ENCODE peak calls at places on chromosome 2, in ten cellular contexts. T is gastrocnemius medialis, R is psoas muscle, D is right lobe of liver, Z is sigmoid colon, J is spleen, L is GM23338, U is neural progenitor cell, F is left ventricle myocardium inferior, B is tibial nerve. X is an unnamed sample.

GRCh38 chr2:121746071-121746578 is 9.3 kb upstream of the TSN start:
- DNase-seq in T (no peak), R (no peak), D (no peak), Z (no peak), J (no peak), L (no peak), U (no peak), F (no peak), B (no peak), X (no peak)

GRCh38 chr2:55460562-55460961 is 40.9 kb upstream of the CCDC88A start:
- DNase-seq in T (no peak), R (no peak), D (no peak), Z (no peak), J (no peak), L (no peak), U (no peak), F (no peak), B (no peak), X (no peak)

GRCh38 chr2:214960677-214961076 is 151.2 kb upstream of the BARD1 start:
- DNase-seq in T (no peak), R (no peak), D (no peak), Z (no peak), J (no peak), L (peak; percentile 8), U (no peak), F (no peak), B (no peak), X (no peak)

GRCh38 chr2:9474361-9475117 is at the start of gene IAH1:
- DNase-seq in T (peak; percentile 22), R (peak; percentile 72), D (peak; percentile 75), Z (peak; percentile 81), J (peak; percentile 93), L (peak; percentile 54), U (peak; percentile 59), F (peak; percentile 73), B (no peak), X (peak; percentile 79)

GRCh38 chr2:10448646-10449480 is 736 bp upstream of the ODC1 start:
- DNase-seq in T (peak; percentile 87), R (peak; percentile 90), D (peak; percentile 96), Z (peak; percentile 76), J (peak; percentile 98), L (peak; percentile 91), U (peak; percentile 96), F (peak; percentile 88), B (peak; percentile 77), X (peak; percentile 86)

GRCh38 chr2:9285385-9285784 is 78.8 kb downstream of the ASAP2 start:
- DNase-seq in T (no peak), R (no peak), D (no peak), Z (no peak), J (no peak), L (no peak), U (no peak), F (no peak), B (no peak), X (no peak)

GRCh38 chr2:151056870-151057269 is 204.8 kb downstream of the RBM43 start:
- DNase-seq in T (no peak), R (no peak), D (no peak), Z (no peak), J (no peak), L (no peak), U (no peak), F (no peak), B (no peak), X (no peak)

GRCh38 chr2:225735844-225736243 is 336.3 kb downstream of the NYAP2 start:
- DNase-seq in T (no peak), R (no peak), D (no peak), Z (no peak), J (no peak), L (no peak), U (no peak), F (no peak), B (no peak), X (no peak)

GRCh38 chr2:43222472-43223146 is 3.8 kb downstream of the ZFP36L2 start:
- DNase-seq in T (no peak), R (no peak), D (no peak), Z (no peak), J (peak; percentile 45), L (no peak), U (no peak), F (no peak), B (peak; percentile 34), X (no peak)

GRCh38 chr2:43220982-43221659 is 5.3 kb downstream of the ZFP36L2 start:
- DNase-seq in T (no peak), R (peak; percentile 75), D (no peak), Z (peak; percentile 92), J (peak; percentile 89), L (peak; percentile 76), U (peak; percentile 83), F (peak; percentile 78), B (peak; percentile 55), X (peak; percentile 71)

GRCh38 chr2:43223412-43224040 is 2.9 kb downstream of the ZFP36L2 start:
- DNase-seq in T (no peak), R (no peak), D (no peak), Z (no peak), J (peak; percentile 24), L (no peak), U (no peak), F (no peak), B (no peak), X (no peak)

GRCh38 chr2:43220229-43220981 is 6.0 kb downstream of the ZFP36L2 start:
- DNase-seq in T (no peak), R (no peak), D (no peak), Z (no peak), J (peak; percentile 23), L (no peak), U (no peak), F (no peak), B (peak; percentile 20), X (peak; percentile 71)

DNA sequence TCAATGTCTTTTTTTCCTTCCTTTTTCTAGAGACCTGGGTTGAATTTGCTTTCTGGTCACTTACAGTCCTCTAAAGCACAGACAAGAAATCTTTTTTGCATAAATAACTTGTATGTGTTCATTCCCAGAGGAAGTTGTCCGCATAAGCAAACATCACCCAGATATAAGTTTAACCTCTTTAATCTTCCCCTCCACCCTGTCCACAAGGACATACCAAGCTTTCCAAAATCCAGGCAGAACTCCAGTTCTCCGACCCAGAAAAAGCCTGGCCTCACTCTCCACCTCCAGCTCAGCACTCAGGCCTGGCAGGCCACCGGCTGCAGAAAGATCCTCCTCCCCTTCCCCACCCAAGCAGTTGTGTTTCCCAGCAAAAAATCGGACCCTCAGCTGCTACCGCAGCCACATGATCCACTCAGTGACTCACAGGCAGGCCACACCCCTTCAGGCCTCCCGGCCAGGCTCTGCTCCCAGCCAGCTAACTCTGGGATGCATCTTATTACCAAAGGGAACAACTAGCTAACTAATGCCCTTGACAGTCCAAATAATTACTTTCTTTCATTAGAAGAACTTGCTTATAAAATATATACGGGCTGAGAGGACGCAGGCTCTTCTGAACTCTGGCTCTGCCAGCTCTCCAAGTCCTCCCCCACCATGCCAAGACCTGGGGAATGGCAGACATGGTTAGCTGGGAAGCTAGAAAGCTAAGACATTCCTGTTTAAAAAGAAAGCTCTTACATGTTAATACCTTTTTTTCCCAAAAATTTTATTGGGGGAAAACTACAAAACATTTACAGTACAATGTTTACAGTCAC is 4.5 kb downstream of the ZFP36L2 start:
- DNase-seq in T (peak; percentile 89), R (peak; percentile 90), D (peak; percentile 88), Z (peak; percentile 97), J (peak; percentile 93), L (peak; percentile 94), U (peak; percentile 92), F (peak; percentile 90), B (peak; percentile 89), X (peak; percentile 91)
- H3K4me1 ChIP-seq in T (peaks cover 61% of the 10 kb centered on the region), R (peaks cover 48% of the 10 kb centered on the region), D (peaks cover 2% of the 10 kb centered on the region), Z (peaks cover 58% of the 10 kb centered on the region), J (peaks cover 35% of the 10 kb centered on the region), L (peaks cover 50% of the 10 kb centered on the region), U (peaks cover 63% of the 10 kb centered on the region), F (peaks cover 91% of the 10 kb centered on the region), B (no peaks in the 10 kb centered on the region), X (peaks cover 14% of the 10 kb centered on the region)

DNA sequence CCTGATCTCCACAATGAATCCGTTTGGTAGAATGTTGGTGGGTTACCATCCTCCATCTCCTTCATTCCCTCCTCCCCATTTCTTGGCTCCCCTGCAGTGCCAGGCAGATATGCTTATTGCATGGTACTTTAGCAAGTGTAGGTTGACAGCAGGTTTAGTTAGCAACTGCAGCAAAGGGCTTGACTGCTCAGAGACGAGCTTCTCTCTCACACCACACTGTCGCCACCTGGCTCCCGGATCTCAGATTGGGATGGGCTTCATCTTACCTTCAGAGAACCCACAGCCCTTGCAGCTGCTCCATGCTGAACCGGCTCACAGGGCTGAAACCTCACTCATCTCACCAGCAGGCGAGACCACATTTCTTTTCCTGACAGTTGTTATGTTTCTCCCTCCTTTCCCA is 88.8 kb downstream of the VWA3B start:
- DNase-seq in T (no peak), R (no peak), D (no peak), Z (no peak), J (no peak), L (peak; percentile 65), U (peak; percentile 16), F (no peak), B (no peak), X (no peak)
- TF ChIP-seq CTCF in T (peak; percentile 35), R (peak; percentile 24), D (peak; percentile 19), Z (no peak), J (no peak), L (peak; percentile 62), U (no peak), F (peak; percentile 44), B (no peak), X (peak; percentile 26)

DNA sequence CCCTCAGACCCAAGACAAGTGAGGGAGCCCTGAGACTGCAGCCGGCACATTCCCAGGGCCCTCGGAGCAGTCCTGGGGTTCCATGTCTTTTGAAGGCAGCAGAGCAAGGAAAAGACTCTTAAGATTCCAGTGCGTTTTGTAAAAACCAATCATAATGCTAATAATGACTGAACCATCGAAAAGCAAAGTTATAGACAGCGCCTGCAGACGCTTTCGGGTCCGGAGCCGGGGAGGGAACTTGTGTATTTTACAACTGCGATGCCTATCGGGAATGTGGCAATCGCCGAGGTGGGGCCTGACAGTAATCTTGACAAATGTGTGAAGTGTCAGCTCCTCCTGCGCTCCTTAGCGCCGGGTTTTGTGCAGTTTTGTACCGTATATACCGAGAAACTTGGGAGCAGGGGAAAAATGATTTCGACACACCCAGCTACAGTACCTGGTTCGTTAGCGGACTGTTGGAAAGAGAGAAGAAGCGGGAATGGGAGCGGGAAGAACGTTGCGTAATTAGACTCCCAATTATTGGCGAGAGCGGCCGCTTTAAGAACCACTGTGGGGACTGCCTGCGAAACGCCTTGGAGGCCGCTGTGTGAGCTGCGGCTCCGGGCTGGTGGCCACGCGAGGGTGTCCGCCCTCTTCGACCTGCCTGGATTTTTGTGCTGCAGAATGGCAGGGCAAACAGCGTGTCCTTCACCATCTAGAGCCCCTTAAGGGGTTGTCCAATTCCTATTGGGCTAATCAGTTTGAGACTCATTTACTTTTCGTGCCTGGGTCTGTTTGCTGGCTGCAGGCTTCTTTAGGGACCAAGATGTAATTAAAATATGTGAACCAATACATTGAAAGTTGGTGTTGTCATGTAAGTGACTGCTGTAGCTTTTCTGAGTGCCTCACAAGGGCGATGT is 2.4 kb downstream of the EPAS1 start:
- DNase-seq in T (no peak), R (peak; percentile 79), D (peak; percentile 85), Z (peak; percentile 88), J (peak; percentile 84), L (peak; percentile 61), U (peak; percentile 68), F (peak; percentile 76), B (peak; percentile 65), X (peak; percentile 79)
- H3K4me3 ChIP-seq in T (peak overlapping the region; percentile 99), R (peak overlapping the region; percentile 83), D (peak overlapping the region; percentile 97), Z (peak overlapping the region; percentile 81), J (peak overlapping the region; percentile 53), L (peak overlapping the region; percentile 78), U (peak overlapping the region; percentile 62), F (peak overlapping the region; percentile 94), B (peak overlapping the region; percentile 89), X (peak overlapping the region; percentile 94)

GRCh38 chr2:20615046-20615465 is 35.8 kb downstream of the HS1BP3 start:
- DNase-seq in T (no peak), R (no peak), D (peak; percentile 48), Z (no peak), J (peak; percentile 61), L (no peak), U (no peak), F (peak; percentile 14), B (no peak), X (no peak)

GRCh38 chr2:20612835-20613341 is 38.0 kb downstream of the HS1BP3 start:
- DNase-seq in T (no peak), R (no peak), D (peak; percentile 5), Z (peak; percentile 52), J (peak; percentile 4), L (no peak), U (no peak), F (no peak), B (no peak), X (no peak)

GRCh38 chr2:20614201-20615045 is 36.5 kb downstream of the HS1BP3 start:
- DNase-seq in T (no peak), R (peak; percentile 73), D (peak; percentile 47), Z (peak; percentile 72), J (peak; percentile 66), L (peak; percentile 47), U (peak; percentile 83), F (peak; percentile 32), B (no peak), X (no peak)

GRCh38 chr2:20611844-20612356 is 39.0 kb downstream of the HS1BP3 start:
- DNase-seq in T (no peak), R (no peak), D (peak; percentile 4), Z (no peak), J (no peak), L (no peak), U (no peak), F (no peak), B (no peak), X (no peak)

GRCh38 chr2:20613342-20613916 is 37.5 kb downstream of the HS1BP3 start:
- DNase-seq in T (peak; percentile 60), R (no peak), D (peak; percentile 37), Z (peak; percentile 63), J (peak; percentile 78), L (no peak), U (no peak), F (peak; percentile 12), B (no peak), X (no peak)
- H3K4me1 ChIP-seq in T (peaks cover 70% of the 10 kb centered on the region), R (peaks cover 71% of the 10 kb centered on the region), D (no peaks in the 10 kb centered on the region), Z (peaks cover 94% of the 10 kb centered on the region), J (peaks cover 38% of the 10 kb centered on the region), L (peaks cover 8% of the 10 kb centered on the region), U (peaks cover 37% of the 10 kb centered on the region), F (peaks cover 99% of the 10 kb centered on the region), B (peaks cover 14% of the 10 kb centered on the region), X (peaks cover 92% of the 10 kb centered on the region)